ENCODE peak calls at places on chromosomes 4 and X, in seven cellular contexts. N is activated CD4-positive, alpha-beta T cell treated with anti-CD3 and anti-CD28 coated beads, Interleukin-2, amount 10 ng/mL, durations not matched to agents 7 days and 5 days; F is NCI-H748 treated with DMSO at 0.1 percent for 48 hours; Q is BJ; Y is MCF 10A; V is anterior cingulate cortex; S is germinal center. M is an unnamed sample.

GRCh38 chr4:177450421-177451107 is 8.3 kb upstream of the AGA start:
- DNase-seq in N (no peak), Y (peak; percentile 59), F (no peak), V (no peak), Q (peak; percentile 68), S (no peak), M (no peak)

GRCh38 chrX:123454712-123455431 is 270.8 kb downstream of the GRIA3 start:
- DNase-seq in V (no peak), S (no peak), Y (no peak), N (no peak), F (no peak), Q (no peak), M (no peak)

GRCh38 chrX:66489339-66489738 is 149.5 kb downstream of the EDA2R start:
- DNase-seq in N (no peak), S (no peak), V (no peak), F (no peak), Y (peak; percentile 0), Q (no peak), M (no peak)

GRCh38 chr4:38867478-38868054 is at the start of gene FAM114A1:
- DNase-seq in Y (peak; percentile 74), S (peak; percentile 79), N (no peak), V (peak; percentile 43), F (no peak), Q (no peak), M (no peak)

GRCh38 chr4:151417164-151417571 is 8.2 kb downstream of the FHIP1A start:
- DNase-seq in N (no peak), S (no peak), F (no peak), Q (no peak), Y (peak; percentile 81), V (no peak), M (no peak)

GRCh38 chrX:149131780-149132179 is 373.3 kb downstream of the IDS start:
- DNase-seq in V (no peak), F (no peak), Q (no peak), Y (peak; percentile 28), S (no peak), N (no peak), M (no peak)

GRCh38 chrX:12360389-12360788 is 222.1 kb downstream of the FRMPD4 start:
- DNase-seq in V (no peak), S (no peak), N (no peak), Q (peak; percentile 27), Y (peak; percentile 59), F (no peak), M (no peak)

GRCh38 chr4:152352645-152353116 is 183.2 kb downstream of the FBXW7 start:
- DNase-seq in Q (peak; percentile 88), N (no peak), S (peak; percentile 1), V (peak; percentile 68), Y (peak; percentile 96), F (peak; percentile 95), M (no peak)

GRCh38 chr4:4395849-4396627 is 9.1 kb downstream of the NSG1 start:
- DNase-seq in N (no peak), F (no peak), Q (no peak), Y (no peak), V (peak; percentile 69), S (peak; percentile 57), M (no peak)